ENCODE peak calls at places on chromosome 11, in six cellular contexts. U is NCI-H187 treated with DMSO at 0.1 percent for 48 hours; K is NCI-H1092; G is stimulated activated CD8-positive, alpha-beta memory T cell treated with anti-CD3 and anti-CD28 coated beads, Interleukin-15, amount 100 ng/mL, for 1 hour; D is germinal center; N is endothelial cell. Y is an unnamed sample.

GRCh38 chr11:79160786-79161403 is 279.9 kb downstream of the TENM4 start:
- DNase-seq in G (no peak), N (no peak), U (no peak), D (no peak), K (no peak), Y (no peak)

GRCh38 chr11:31995031-31995430 is 95.8 kb upstream of the RCN1 start:
- DNase-seq in G (no peak), K (no peak), N (no peak), U (no peak), D (no peak), Y (no peak)

GRCh38 chr11:112241486-112241885 is 15.3 kb downstream of the PTS start:
- DNase-seq in K (no peak), U (no peak), D (no peak), G (no peak), N (no peak), Y (no peak)

GRCh38 chr11:1300569-1301187 is 8.8 kb downstream of the TOLLIP start:
- DNase-seq in K (no peak), N (no peak), G (no peak), D (no peak), U (no peak), Y (no peak)

GRCh38 chr11:72493426-72494108 is 59.2 kb upstream of the CLPB start:
- DNase-seq in U (no peak), G (no peak), K (no peak), D (no peak), N (no peak), Y (no peak)

GRCh38 chr11:34464591-34465036 is 25.9 kb downstream of the CAT start:
- DNase-seq in K (no peak), D (no peak), G (no peak), U (no peak), N (no peak), Y (no peak)

GRCh38 chr11:33844236-33844635 is 47.6 kb downstream of the LMO2 start:
- DNase-seq in G (no peak), K (no peak), U (no peak), D (no peak), N (no peak), Y (no peak)

GRCh38 chr11:12207384-12208150 is 97.2 kb downstream of the MICAL2 start:
- DNase-seq in K (no peak), G (no peak), U (no peak), N (no peak), D (no peak), Y (no peak)

GRCh38 chr11:3126901-3127691 is 38.0 kb downstream of the OSBPL5 start:
- DNase-seq in D (no peak), K (no peak), G (no peak), U (no peak), N (no peak), Y (no peak)

GRCh38 chr11:79932612-79933011 is 491.8 kb upstream of the TENM4 start:
- DNase-seq in D (no peak), N (no peak), K (no peak), U (no peak), G (no peak), Y (no peak)

GRCh38 chr11:25961539-25961938 is 370.4 kb upstream of the ANO3 start:
- DNase-seq in K (no peak), N (no peak), G (no peak), U (no peak), D (no peak), Y (no peak)

GRCh38 chr11:112541140-112541901 is 280.7 kb upstream of the PLET1 start:
- DNase-seq in K (no peak), D (no peak), G (no peak), U (no peak), N (no peak), Y (no peak)

GRCh38 chr11:44300881-44301855 is 8.8 kb downstream of the ALX4 start:
- DNase-seq in K (no peak), U (no peak), N (no peak), G (no peak), D (no peak), Y (no peak)

GRCh38 chr11:118699508-118700220 is 20.2 kb upstream of the TREH start:
- DNase-seq in D (no peak), N (no peak), U (no peak), K (no peak), G (no peak), Y (no peak)

GRCh38 chr11:76455331-76455730 is 10.5 kb downstream of the EMSY start:
- DNase-seq in N (peak), U (no peak), K (no peak), D (no peak), G (no peak), Y (no peak)

Y was measured in NCI-H2107.